ENCODE peak calls at places on chromosomes 1 and 21, in six cellular contexts. Q, B, E, N, H and W are unnamed samples.

GRCh38 chr1:221101792-221102191 is 222.5 kb downstream of the HLX start:
- DNase-seq in E (no peak), N (no peak), B (no peak), Q (no peak), H (no peak), W (no peak)

GRCh38 chr1:15384301-15384901 is 25.3 kb upstream of the EFHD2 start:
- DNase-seq in H (no peak), E (no peak), Q (peak), B (no peak), N (no peak), W (no peak)

GRCh38 chr1:2258996-2259395 is 30.9 kb downstream of the SKI start:
- DNase-seq in E (no peak), N (peak), H (no peak), Q (no peak), B (peak), W (no peak)

GRCh38 chr1:27601771-27602509 is 2.0 kb downstream of the AHDC1 start:
- DNase-seq in E (no peak), B (no peak), N (peak), Q (peak), H (peak), W (peak)

GRCh38 chr1:245871881-245872280 is 635.2 kb downstream of the SMYD3 start:
- DNase-seq in B (no peak), N (no peak), E (no peak), H (peak), Q (no peak), W (no peak)

GRCh38 chr1:71561729-71562128 is 480.9 kb upstream of the ZRANB2 start:
- DNase-seq in Q (no peak), B (no peak), N (no peak), E (no peak), H (peak), W (no peak)

GRCh38 chr21:35481005-35481404 is 431.9 kb upstream of the RUNX1 start:
- DNase-seq in N (no peak), H (no peak), Q (no peak), E (no peak), B (no peak), W (no peak)

GRCh38 chr21:45593162-45594022 is 50.1 kb upstream of the PCBP3 start:
- DNase-seq in Q (no peak), H (peak), B (no peak), N (no peak), E (no peak), W (peak)

GRCh38 chr1:23081376-23081775 is 62.1 kb downstream of the KDM1A start:
- DNase-seq in B (no peak), N (no peak), Q (no peak), E (no peak), H (no peak), W (no peak)

GRCh38 chr1:8373547-8374270 is 55.8 kb downstream of the SLC45A1 start:
- DNase-seq in Q (peak), E (no peak), N (peak), H (peak), B (no peak), W (peak)

GRCh38 chr1:26284597-26285351 is 4.9 kb downstream of the SH3BGRL3 start:
- DNase-seq in N (peak), H (peak), B (peak), E (peak), Q (peak), W (peak)

GRCh38 chr1:38991638-38992449 is 768 bp downstream of the AKIRIN1 start:
- DNase-seq in B (peak), Q (peak), E (no peak), N (peak), H (peak), W (peak)

GRCh38 chr1:212465311-212465710 is 32.6 kb downstream of the NENF start:
- DNase-seq in B (no peak), N (no peak), Q (no peak), H (no peak), E (no peak), W (no peak)

GRCh38 chr1:45172764-45173163 is 33.6 kb downstream of the ZSWIM5 start:
- DNase-seq in N (no peak), Q (no peak), E (no peak), H (no peak), B (no peak), W (no peak)

GRCh38 chr1:167232801-167233200 is 12.1 kb downstream of the POU2F1 start:
- DNase-seq in B (no peak), H (no peak), Q (no peak), N (no peak), E (no peak), W (no peak)

GRCh38 chr1:229133151-229133550 is 137.8 kb upstream of the RAB4A start:
- DNase-seq in E (no peak), B (no peak), N (no peak), H (no peak), Q (no peak), W (no peak)

GRCh38 chr1:7402548-7402850 is 368.6 kb upstream of the VAMP3 start:
- DNase-seq in N (no peak), Q (no peak), E (no peak), H (no peak), B (no peak), W (no peak)

GRCh38 chr21:43873673-43874072 is 8.7 kb downstream of the AGPAT3 start:
- DNase-seq in Q (no peak), H (no peak), N (no peak), E (no peak), B (no peak), W (no peak)

GRCh38 chr1:26602378-26602959 is 72.9 kb downstream of the RPS6KA1 start:
- DNase-seq in Q (peak), B (no peak), N (no peak), E (no peak), H (peak), W (no peak)

GRCh38 chr1:41670558-41670957 is 186.1 kb upstream of the EDN2 start:
- DNase-seq in N (no peak), E (peak), Q (peak), B (no peak), H (peak), W (no peak)

GRCh38 chr1:17059391-17060128 is 5.7 kb upstream of the SDHB start:
- DNase-seq in B (peak), E (peak), N (peak), Q (peak), H (peak), W (peak)

GRCh38 chr1:201471772-201472171 is 2.8 kb upstream of the PHLDA3 start:
- DNase-seq in N (no peak), B (no peak), Q (no peak), H (no peak), E (no peak), W (no peak)